ENCODE peak calls at places on chromosome X, in ten cellular contexts. F, L, R, P, Q, X, W, J, B and S are unnamed samples.

GRCh38 chrX:39527045-39527444 is 570.7 kb downstream of the BCOR start:
- DNase-seq in F (no peak), L (no peak), R (no peak), P (no peak), Q (no peak), X (no peak), W (no peak), J (no peak), B (no peak), S (no peak)

GRCh38 chrX:106249706-106250379 is 81.7 kb downstream of the PWWP3B start:
- DNase-seq in F (no peak), L (no peak), R (no peak), P (no peak), Q (no peak), X (no peak), W (no peak), J (no peak), B (no peak), S (no peak)

GRCh38 chrX:45850197-45850774 is 649.6 kb upstream of the DIPK2B start:
- DNase-seq in F (peak), L (peak), R (peak), P (no peak), Q (no peak), X (no peak), W (no peak), J (peak), B (no peak), S (peak)

GRCh38 chrX:72539822-72540221 is 32.8 kb downstream of the HDAC8 start:
- DNase-seq in F (no peak), L (no peak), R (no peak), P (no peak), Q (no peak), X (no peak), W (no peak), J (no peak), B (no peak), S (no peak)

GRCh38 chrX:53071604-53072417 is 10.4 kb upstream of the TSPYL2 start:
- DNase-seq in F (peak), L (peak), R (peak), P (peak), Q (peak), X (peak), W (peak), J (peak), B (peak), S (no peak)

GRCh38 chrX:153827903-153828302 is 2.4 kb downstream of the PDZD4 start:
- DNase-seq in F (no peak), L (no peak), R (no peak), P (no peak), Q (no peak), X (no peak), W (no peak), J (no peak), B (peak), S (no peak)

GRCh38 chrX:24241822-24242648 is 71.8 kb downstream of the SUPT20HL2 start:
- DNase-seq in F (no peak), L (peak), R (peak), P (no peak), Q (peak), X (peak), W (no peak), J (peak), B (peak), S (no peak)

GRCh38 chrX:110418220-110418856 is 59.7 kb downstream of the RTL9 start:
- DNase-seq in F (no peak), L (peak), R (peak), P (no peak), Q (peak), X (no peak), W (no peak), J (peak), B (peak), S (peak)

GRCh38 chrX:138638996-138639395 is 72.5 kb downstream of the FGF13 start:
- DNase-seq in F (no peak), L (no peak), R (no peak), P (no peak), Q (no peak), X (no peak), W (no peak), J (no peak), B (no peak), S (no peak)

GRCh38 chrX:132023896-132024386 is 839 bp downstream of the STK26 start:
- DNase-seq in F (peak), L (peak), R (peak), P (no peak), Q (no peak), X (peak), W (peak), J (no peak), B (no peak), S (peak)

GRCh38 chrX:136850441-136851175 is 29.9 kb downstream of the RBMX start:
- DNase-seq in F (no peak), L (no peak), R (no peak), P (no peak), Q (peak), X (no peak), W (no peak), J (no peak), B (no peak), S (no peak)

GRCh38 chrX:39736219-39737211 is 361.2 kb downstream of the BCOR start:
- DNase-seq in F (no peak), L (peak), R (no peak), P (no peak), Q (peak), X (peak), W (peak), J (no peak), B (peak), S (no peak)

GRCh38 chrX:133185119-133185518 is 33.0 kb downstream of the TFDP3 start:
- DNase-seq in F (peak), L (peak), R (no peak), P (no peak), Q (no peak), X (no peak), W (no peak), J (no peak), B (no peak), S (no peak)

GRCh38 chrX:94058728-94059382 is 384.8 kb downstream of the FAM133A start:
- DNase-seq in F (peak), L (peak), R (peak), P (no peak), Q (peak), X (no peak), W (no peak), J (peak), B (peak), S (peak)
- TF ChIP-seq CTCF in F (peak), L (no peak), R (peak), P (peak), Q (peak), X (peak), W (no peak), J (peak), B (peak), S (peak)

GRCh38 chrX:68146054-68146453 is 287.2 kb downstream of the OPHN1 start:
- DNase-seq in F (no peak), L (peak), R (no peak), P (peak), Q (no peak), X (peak), W (no peak), J (no peak), B (peak), S (no peak)
- TF ChIP-seq CTCF in F (peak), L (peak), R (no peak), P (peak), Q (peak), X (no peak), W (peak), J (peak), B (peak), S (peak)

GRCh38 chrX:30613736-30614135 is 36.2 kb upstream of the TASL start:
- DNase-seq in F (no peak), L (no peak), R (no peak), P (no peak), Q (peak), X (no peak), W (no peak), J (no peak), B (no peak), S (no peak)

GRCh38 chrX:30618160-30618765 is 35.0 kb upstream of the GK start:
- DNase-seq in F (no peak), L (peak), R (no peak), P (no peak), Q (no peak), X (peak), W (no peak), J (peak), B (no peak), S (no peak)

GRCh38 chrX:30612250-30612655 is 34.7 kb upstream of the TASL start:
- DNase-seq in F (no peak), L (no peak), R (no peak), P (no peak), Q (no peak), X (no peak), W (no peak), J (no peak), B (no peak), S (no peak)

GRCh38 chrX:30620125-30620524 is 33.1 kb upstream of the GK start:
- DNase-seq in F (no peak), L (no peak), R (no peak), P (no peak), Q (no peak), X (no peak), W (no peak), J (no peak), B (no peak), S (no peak)

DNA sequence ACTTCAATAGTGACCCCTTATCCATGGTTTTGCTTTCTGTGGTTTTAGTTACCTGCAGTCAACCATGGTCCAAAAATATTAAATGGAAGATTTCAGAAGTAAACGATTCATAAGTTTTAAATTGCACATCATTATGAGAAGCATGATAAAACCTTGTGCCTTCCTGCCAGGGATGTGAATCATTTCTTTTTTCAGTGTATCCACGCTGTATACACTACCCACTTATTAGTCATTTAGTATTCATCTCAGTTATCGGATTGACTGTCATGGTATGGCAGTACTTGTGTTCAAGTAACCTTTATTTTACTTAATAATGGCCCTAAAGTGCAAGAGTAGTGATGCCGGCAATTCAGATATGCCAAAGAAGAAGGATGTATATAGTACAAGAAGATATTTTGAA is 37.7 kb upstream of the TASL start:
- DNase-seq in F (no peak), L (no peak), R (no peak), P (no peak), Q (no peak), X (peak), W (no peak), J (no peak), B (no peak), S (no peak)
- TF ChIP-seq CTCF in F (no peak), L (no peak), R (no peak), P (no peak), Q (no peak), X (no peak), W (no peak), J (no peak), B (no peak), S (no peak)

GRCh38 chrX:95505721-95506120 is 1178.9 kb upstream of the DIAPH2 start:
- DNase-seq in F (no peak), L (no peak), R (no peak), P (no peak), Q (no peak), X (no peak), W (no peak), J (peak), B (no peak), S (no peak)
- TF ChIP-seq CTCF in F (no peak), L (no peak), R (peak), P (no peak), Q (no peak), X (no peak), W (no peak), J (peak), B (peak), S (peak)

GRCh38 chrX:101799387-101799786 is 132.4 kb downstream of the ZMAT1 start:
- DNase-seq in F (peak), L (peak), R (peak), P (peak), Q (peak), X (peak), W (peak), J (peak), B (peak), S (peak)
- TF ChIP-seq CTCF in F (peak), L (no peak), R (peak), P (peak), Q (peak), X (peak), W (peak), J (peak), B (peak), S (peak)

GRCh38 chrX:69031181-69031580 is 134.1 kb downstream of the PJA1 start:
- DNase-seq in F (no peak), L (peak), R (peak), P (peak), Q (no peak), X (no peak), W (no peak), J (peak), B (peak), S (no peak)
- TF ChIP-seq CTCF in F (no peak), L (no peak), R (no peak), P (peak), Q (no peak), X (no peak), W (peak), J (peak), B (peak), S (no peak)

GRCh38 chrX:67635424-67635823 is 91.6 kb downstream of the AR start:
- DNase-seq in F (no peak), L (no peak), R (no peak), P (no peak), Q (no peak), X (no peak), W (no peak), J (no peak), B (no peak), S (no peak)
- TF ChIP-seq CTCF in F (no peak), L (no peak), R (no peak), P (no peak), Q (no peak), X (no peak), W (no peak), J (no peak), B (no peak), S (no peak)

GRCh38 chrX:14753436-14753835 is 119.4 kb downstream of the FANCB start:
- DNase-seq in F (no peak), L (no peak), R (no peak), P (no peak), Q (no peak), X (no peak), W (no peak), J (no peak), B (no peak), S (no peak)
- TF ChIP-seq CTCF in F (no peak), L (no peak), R (no peak), P (no peak), Q (no peak), X (no peak), W (no peak), J (no peak), B (no peak), S (no peak)